ENCODE peak calls at places on chromosomes 6 and 20, in seven cellular contexts. B, D, V, G, P, A and J are unnamed samples.

GRCh38 chr20:25544760-25545159 is 40.6 kb downstream of the NINL start:
- DNase-seq in B (no peak), D (no peak), V (no peak), G (no peak), P (no peak), A (no peak), J (no peak)

GRCh38 chr6:161830866-161831600 is 557.2 kb upstream of the AGPAT4 start:
- DNase-seq in B (no peak), D (no peak), V (no peak), G (no peak), P (no peak), A (no peak), J (no peak)

GRCh38 chr6:167493310-167493709 is 168.4 kb downstream of the TTLL2 start:
- DNase-seq in B (no peak), D (no peak), V (peak; percentile 7), G (no peak), P (no peak), A (no peak), J (no peak)

GRCh38 chr6:11009353-11009752 is 34.8 kb downstream of the ELOVL2 start:
- DNase-seq in B (no peak), D (peak; percentile 63), V (no peak), G (peak; percentile 60), P (no peak), A (peak; percentile 51), J (no peak)

GRCh38 chr20:21229163-21229562 is 74.0 kb upstream of the XRN2 start:
- DNase-seq in B (no peak), D (peak; percentile 11), V (no peak), G (no peak), P (no peak), A (no peak), J (no peak)

GRCh38 chr6:145813285-145814034 is 1.1 kb downstream of the FBXO30 start:
- DNase-seq in B (no peak), D (peak; percentile 71), V (no peak), G (peak; percentile 74), P (no peak), A (no peak), J (no peak)

GRCh38 chr20:25299801-25300200 is 51.9 kb downstream of the PYGB start:
- DNase-seq in B (no peak), D (peak; percentile 42), V (no peak), G (no peak), P (no peak), A (no peak), J (no peak)

GRCh38 chr6:113595921-113596376 is 261.2 kb upstream of the MARCKS start:
- DNase-seq in B (no peak), D (no peak), V (no peak), G (peak; percentile 31), P (no peak), A (no peak), J (no peak)

GRCh38 chr6:99276747-99277146 is 72.7 kb downstream of the FAXC start:
- DNase-seq in B (no peak), D (peak; percentile 31), V (no peak), G (peak; percentile 3), P (no peak), A (no peak), J (no peak)

GRCh38 chr6:158709809-158710208 is 60.0 kb downstream of the SYTL3 start:
- DNase-seq in B (no peak), D (no peak), V (no peak), G (no peak), P (no peak), A (no peak), J (no peak)

GRCh38 chr6:125232466-125232865 is 69.3 kb downstream of the HDDC2 start:
- DNase-seq in B (no peak), D (no peak), V (no peak), G (peak; percentile 18), P (no peak), A (no peak), J (no peak)

GRCh38 chr6:6823568-6824224 is 235.2 kb downstream of the LY86 start:
- DNase-seq in B (no peak), D (no peak), V (no peak), G (no peak), P (no peak), A (peak; percentile 35), J (no peak)

GRCh38 chr20:32871622-32872160 is 13.0 kb downstream of the EFCAB8 start:
- DNase-seq in B (no peak), D (no peak), V (no peak), G (no peak), P (no peak), A (no peak), J (no peak)

GRCh38 chr20:48686238-48687096 is 141.3 kb downstream of the PREX1 start:
- DNase-seq in B (no peak), D (no peak), V (no peak), G (peak; percentile 78), P (no peak), A (no peak), J (no peak)

GRCh38 chr20:30910937-30911725 is 346.3 kb upstream of the DEFB115 start:
- DNase-seq in B (no peak), D (no peak), V (no peak), G (no peak), P (no peak), A (no peak), J (no peak)

GRCh38 chr6:5059036-5059896 is 25.9 kb upstream of the PPP1R3G start:
- DNase-seq in B (no peak), D (no peak), V (no peak), G (no peak), P (no peak), A (no peak), J (no peak)

GRCh38 chr6:136552054-136552453 is 1.8 kb upstream of the MAP7 start:
- DNase-seq in B (no peak), D (no peak), V (no peak), G (no peak), P (no peak), A (no peak), J (no peak)
- H3K4me3 ChIP-seq in B (no peak overlapping the region), D (no peak overlapping the region), V (no peak overlapping the region), G (no peak overlapping the region), P (no peak overlapping the region), A (no peak overlapping the region), J (no peak overlapping the region)

GRCh38 chr20:44123251-44123650 is 63.7 kb downstream of the JPH2 start:
- DNase-seq in B (no peak), D (no peak), V (no peak), G (no peak), P (no peak), A (no peak), J (no peak)

GRCh38 chr20:44125332-44126127 is 61.5 kb downstream of the JPH2 start:
- DNase-seq in B (no peak), D (no peak), V (no peak), G (no peak), P (no peak), A (no peak), J (no peak)

GRCh38 chr20:44123874-44124535 is 63.0 kb downstream of the JPH2 start:
- DNase-seq in B (no peak), D (no peak), V (no peak), G (no peak), P (no peak), A (no peak), J (no peak)

GRCh38 chr20:44129996-44130718 is 56.8 kb downstream of the JPH2 start:
- DNase-seq in B (no peak), D (no peak), V (no peak), G (peak; percentile 22), P (no peak), A (no peak), J (no peak)

GRCh38 chr20:44126445-44126844 is 60.5 kb downstream of the JPH2 start:
- DNase-seq in B (no peak), D (no peak), V (no peak), G (no peak), P (no peak), A (no peak), J (no peak)
- TF ChIP-seq CTCF in B (no peak), D (no peak), V (no peak), G (no peak), P (no peak), A (no peak), J (no peak)

DNA sequence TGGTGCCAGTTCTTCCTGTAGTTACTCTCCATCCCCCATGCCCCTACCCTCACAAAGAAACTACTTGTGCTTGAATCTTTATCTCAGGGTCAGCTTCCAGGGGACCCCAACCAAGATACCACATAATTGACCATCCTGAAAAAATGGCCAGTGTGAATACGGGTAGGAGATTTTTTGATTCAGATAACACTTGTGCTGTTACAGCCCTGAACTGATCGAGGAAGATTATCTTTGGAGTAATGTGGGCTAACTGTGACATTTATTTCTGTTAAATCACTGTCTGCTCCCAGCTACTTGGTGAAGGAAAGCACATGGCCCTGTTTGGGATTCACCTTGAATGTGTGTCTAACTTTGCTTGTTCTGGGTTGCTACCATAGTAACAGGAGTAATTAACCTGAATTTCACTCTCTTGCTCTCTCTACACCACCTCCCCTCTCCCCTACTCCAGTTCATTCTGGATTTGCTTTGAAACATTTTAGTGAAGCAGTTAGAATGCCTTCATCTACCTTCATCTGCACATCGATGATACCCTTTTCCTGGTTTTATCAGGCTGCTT is 219.6 kb upstream of the CHD6 start:
- DNase-seq in B (no peak), D (no peak), V (no peak), G (no peak), P (no peak), A (no peak), J (no peak)
- H3K4me3 ChIP-seq in B (no peak overlapping the region), D (no peak overlapping the region), V (no peak overlapping the region), G (no peak overlapping the region), P (no peak overlapping the region), A (no peak overlapping the region), J (no peak overlapping the region)

GRCh38 chr20:10595985-10596384 is 77.8 kb downstream of the JAG1 start:
- DNase-seq in B (no peak), D (no peak), V (no peak), G (no peak), P (no peak), A (no peak), J (no peak)

GRCh38 chr20:10594286-10594868 is 79.4 kb downstream of the JAG1 start:
- DNase-seq in B (no peak), D (peak; percentile 74), V (no peak), G (no peak), P (no peak), A (no peak), J (no peak)

GRCh38 chr20:10597637-10598036 is 76.2 kb downstream of the JAG1 start:
- DNase-seq in B (no peak), D (no peak), V (no peak), G (no peak), P (no peak), A (no peak), J (no peak)

GRCh38 chr20:10595230-10595629 is 78.6 kb downstream of the JAG1 start:
- DNase-seq in B (no peak), D (no peak), V (no peak), G (no peak), P (no peak), A (no peak), J (no peak)

DNA sequence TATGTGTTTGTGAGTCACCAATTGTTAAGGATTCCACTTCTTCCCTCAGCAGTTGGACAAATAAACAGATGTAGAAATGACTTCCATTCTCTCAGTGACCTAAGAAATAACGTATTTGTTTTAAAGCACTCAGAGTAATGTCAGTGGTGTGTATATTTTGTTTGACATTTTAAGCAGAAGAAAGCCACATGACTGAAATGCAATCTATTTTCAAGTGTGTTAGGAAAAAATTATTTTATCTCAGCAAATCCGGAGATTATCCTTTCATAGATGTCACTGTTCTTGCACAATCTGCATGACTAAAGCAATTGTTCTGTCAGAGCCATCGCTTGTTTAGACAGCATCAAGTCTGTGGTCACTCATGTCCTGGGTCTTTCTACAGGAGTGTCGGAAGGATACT is 77.1 kb downstream of the JAG1 start:
- DNase-seq in B (peak; percentile 69), D (peak; percentile 85), V (no peak), G (peak; percentile 87), P (no peak), A (no peak), J (no peak)
- TF ChIP-seq CTCF in B (no peak), D (no peak), V (no peak), G (no peak), P (no peak), A (no peak), J (no peak)